ENCODE peak calls at places on chromosome 20, in five cellular contexts. I, A, C, N and W are unnamed samples.

GRCh38 chr20:23497458-23498026 is 6.6 kb downstream of the CST8 start:
- DNase-seq in A (no peak), C (no peak), I (no peak), N (no peak), W (no peak)

GRCh38 chr20:41228858-41229257 is 88.7 kb downstream of the ZHX3 start:
- DNase-seq in I (no peak), N (no peak), C (no peak), A (no peak), W (no peak)

GRCh38 chr20:64049060-64049886 is at the start of gene SOX18:
- DNase-seq in C (no peak), A (no peak), N (no peak), I (no peak), W (no peak)

GRCh38 chr20:38121741-38122140 is 43.3 kb downstream of the TGM2 start:
- DNase-seq in I (no peak), A (no peak), N (no peak), C (no peak), W (peak; percentile 7)

GRCh38 chr20:38134427-38135281 is 30.4 kb downstream of the TGM2 start:
- DNase-seq in I (no peak), A (peak; percentile 79), N (no peak), C (peak; percentile 82), W (no peak)

GRCh38 chr20:47330933-47331708 is 25.4 kb downstream of the ZMYND8 start:
- DNase-seq in N (no peak), C (peak; percentile 87), I (peak; percentile 92), A (peak; percentile 78), W (no peak)

GRCh38 chr20:48448601-48449384 is 379.0 kb downstream of the PREX1 start:
- DNase-seq in N (peak; percentile 25), I (no peak), C (peak; percentile 8), A (no peak), W (no peak)

GRCh38 chr20:63488331-63489251 is 10.3 kb downstream of the EEF1A2 start:
- DNase-seq in A (no peak), C (no peak), N (no peak), I (no peak), W (peak; percentile 81)

GRCh38 chr20:9126527-9126926 is 57.6 kb downstream of the PLCB4 start:
- DNase-seq in A (no peak), N (no peak), C (no peak), I (no peak), W (no peak)

GRCh38 chr20:11585752-11586352 is 331.8 kb upstream of the BTBD3 start:
- DNase-seq in A (peak; percentile 7), I (no peak), C (peak; percentile 1), N (no peak), W (no peak)

GRCh38 chr20:17610566-17611289 is 40.9 kb downstream of the DSTN start:
- DNase-seq in I (peak; percentile 69), C (no peak), A (peak; percentile 12), N (peak; percentile 68), W (no peak)

GRCh38 chr20:43665466-43666176 is 1.3 kb upstream of the MYBL2 start:
- DNase-seq in C (no peak), A (no peak), I (no peak), N (no peak), W (no peak)

GRCh38 chr20:6008254-6008653 is 45.6 kb downstream of the LRRN4 start:
- DNase-seq in I (peak; percentile 57), N (peak; percentile 45), C (peak; percentile 85), A (peak; percentile 77), W (no peak)

GRCh38 chr20:63487116-63487764 is 11.6 kb downstream of the EEF1A2 start:
- DNase-seq in N (no peak), A (no peak), I (no peak), C (no peak), W (no peak)

GRCh38 chr20:63087872-63088680 is 81.3 kb upstream of the BHLHE23 start:
- DNase-seq in N (no peak), C (no peak), A (no peak), I (no peak), W (peak; percentile 44)

GRCh38 chr20:1302578-1303541 is 26.1 kb downstream of the SDCBP2 start:
- DNase-seq in A (peak; percentile 22), C (peak; percentile 16), I (no peak), N (no peak), W (no peak)

GRCh38 chr20:46838002-46838401 is 56.6 kb upstream of the EYA2 start:
- DNase-seq in C (no peak), I (no peak), A (no peak), N (no peak), W (no peak)

GRCh38 chr20:11217322-11217989 is 543.7 kb upstream of the JAG1 start:
- DNase-seq in C (peak; percentile 42), I (no peak), A (peak; percentile 27), N (no peak), W (no peak)

GRCh38 chr20:13317439-13317838 is 96.4 kb downstream of the ISM1 start:
- DNase-seq in I (no peak), A (no peak), C (no peak), N (no peak), W (no peak)

GRCh38 chr20:24911461-24911860 is 37.6 kb upstream of the CST7 start:
- DNase-seq in C (no peak), A (no peak), N (no peak), I (no peak), W (no peak)

GRCh38 chr20:57443349-57443748 is 52.2 kb downstream of the RBM38 start:
- DNase-seq in I (no peak), N (no peak), C (no peak), A (no peak), W (no peak)

GRCh38 chr20:34045294-34045693 is 51.6 kb downstream of the RALY start:
- DNase-seq in I (peak; percentile 45), C (no peak), N (no peak), A (no peak), W (no peak)

DNA sequence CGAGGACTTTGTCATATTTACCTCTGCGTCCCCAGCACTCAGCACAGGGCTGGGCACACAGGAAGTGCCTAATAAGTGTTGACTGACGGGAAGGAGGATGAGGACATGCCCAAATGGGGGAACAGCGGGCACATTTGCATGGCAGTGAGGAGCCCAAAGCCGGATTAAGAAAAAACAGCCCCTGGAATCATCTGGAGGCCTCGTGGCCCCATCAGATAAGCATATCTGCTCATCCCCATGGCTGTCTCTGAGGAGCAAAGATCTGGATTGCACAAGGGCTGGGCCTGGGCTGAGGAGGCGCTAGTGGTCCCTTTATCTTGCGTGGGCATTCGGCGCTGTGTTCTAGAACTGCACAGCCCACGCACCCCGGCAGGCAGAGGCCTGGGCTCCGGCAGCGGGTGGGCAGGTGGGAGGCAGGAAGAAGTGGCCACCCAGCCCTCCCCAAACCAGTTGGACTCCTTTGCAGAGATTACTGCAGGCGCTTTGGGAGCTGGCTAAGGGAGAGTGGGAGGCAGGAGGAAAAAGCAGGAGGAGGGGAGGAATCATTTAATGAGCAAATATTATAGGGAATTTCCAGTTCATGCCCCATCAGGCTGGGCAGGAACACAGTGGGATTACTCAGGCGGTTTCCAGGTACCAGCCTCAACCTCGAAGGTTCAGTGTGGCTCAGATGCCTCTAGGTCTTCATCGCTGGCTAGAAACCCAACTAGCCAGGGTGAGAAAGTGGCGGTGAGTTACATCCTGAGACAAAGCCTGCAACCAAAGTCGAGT is 108.1 kb downstream of the CEBPB start:
- DNase-seq in C (no peak), N (no peak), I (no peak), A (no peak), W (no peak)
- H3K27ac ChIP-seq in C (no peak overlapping the region), N (peak overlapping the region; percentile 89), I (no peak overlapping the region), A (no peak overlapping the region), W (no peak overlapping the region)

GRCh38 chr20:2557873-2558580 is 21.7 kb downstream of the TMC2 start:
- DNase-seq in N (no peak), C (no peak), A (no peak), I (no peak), W (no peak)
- H3K27ac ChIP-seq in N (no peak overlapping the region), C (no peak overlapping the region), A (no peak overlapping the region), I (no peak overlapping the region), W (no peak overlapping the region)

GRCh38 chr20:59270380-59270779 is 30.0 kb upstream of the EDN3 start:
- DNase-seq in N (no peak), I (no peak), C (no peak), A (no peak), W (no peak)
- H3K27ac ChIP-seq in N (no peak overlapping the region), I (no peak overlapping the region), C (no peak overlapping the region), A (no peak overlapping the region), W (no peak overlapping the region)

GRCh38 chr20:54122681-54123586 is 50.9 kb downstream of the CYP24A1 start:
- DNase-seq in C (no peak), I (no peak), A (no peak), N (no peak), W (no peak)
- H3K27ac ChIP-seq in C (peak overlapping the region; percentile 99), I (peak overlapping the region; percentile 27), A (peak overlapping the region; percentile 91), N (peak overlapping the region; percentile 71), W (peak overlapping the region; percentile 81)